ENCODE peak calls at places on chromosomes 12 and 14, in four cellular contexts. L is HEK293T; N is nucleus accumbens; Z is stimulated activated naive CD8-positive, alpha-beta T cell treated with anti-CD3 and anti-CD28 coated beads, Interleukin-15, amount 100 ng/mL, for 72 hours. J is an unnamed sample.

GRCh38 chr14:76715102-76715926 is 46.0 kb upstream of the VASH1 start:
- DNase-seq in L (no peak), N (no peak), Z (no peak), J (no peak)

GRCh38 chr12:131869871-131870418 is 24.5 kb upstream of the ULK1 start:
- DNase-seq in N (no peak), Z (no peak), L (peak), J (no peak)

GRCh38 chr12:56601503-56601902 is 28.6 kb downstream of the BAZ2A start:
- DNase-seq in N (no peak), Z (no peak), L (peak), J (peak)

GRCh38 chr12:108468149-108468968 is 46.7 kb upstream of the FICD start:
- DNase-seq in Z (no peak), N (no peak), L (peak), J (no peak)

GRCh38 chr14:59481407-59482119 is 2.6 kb downstream of the L3HYPDH start:
- DNase-seq in Z (no peak), N (no peak), L (no peak), J (no peak)

GRCh38 chr12:95634622-95635621 is 83.6 kb upstream of the USP44 start:
- DNase-seq in N (no peak), Z (no peak), L (no peak), J (no peak)

GRCh38 chr14:67335781-67336180 is 23.8 kb downstream of the ATP6V1D start:
- DNase-seq in L (no peak), N (no peak), Z (no peak), J (no peak)

GRCh38 chr12:106128526-106129430 is 10.0 kb downstream of the NUAK1 start:
- DNase-seq in N (no peak), Z (no peak), L (no peak), J (no peak)

GRCh38 chr12:107106241-107107025 is 13.1 kb upstream of the CRY1 start:
- DNase-seq in L (no peak), N (no peak), Z (no peak), J (no peak)

GRCh38 chr14:100881211-100882025 is 22.1 kb downstream of the RTL1 start:
- DNase-seq in N (no peak), Z (no peak), L (no peak), J (no peak)

GRCh38 chr14:21072102-21072501 is 2.0 kb downstream of the ARHGEF40 start:
- DNase-seq in N (no peak), L (no peak), Z (no peak), J (no peak)

GRCh38 chr14:24903337-24903736 is 146.6 kb downstream of the STXBP6 start:
- DNase-seq in L (no peak), N (no peak), Z (no peak), J (no peak)

GRCh38 chr12:108907861-108908302 is 28.0 kb downstream of the DAO start:
- DNase-seq in Z (no peak), N (no peak), L (no peak), J (no peak)

GRCh38 chr12:52726451-52726850 is 23.1 kb upstream of the KRT77 start:
- DNase-seq in N (no peak), Z (no peak), L (no peak), J (no peak)

GRCh38 chr12:122336015-122336946 is 70.0 kb upstream of the VPS33A start:
- DNase-seq in L (peak), Z (peak), N (no peak), J (peak)

GRCh38 chr14:99603965-99604765 is at the start of gene CCDC85C:
- DNase-seq in Z (peak), N (peak), L (peak), J (peak)

GRCh38 chr14:68792022-68792829 is 641 bp downstream of the ZFP36L1 start:
- DNase-seq in N (no peak), L (no peak), Z (peak), J (no peak)

GRCh38 chr12:49540229-49541139 is 1.7 kb downstream of the KCNH3 start:
- DNase-seq in Z (no peak), L (no peak), N (no peak), J (no peak)

GRCh38 chr12:59843260-59843843 is 247.5 kb downstream of the SLC16A7 start:
- DNase-seq in N (no peak), Z (no peak), L (no peak), J (no peak)

GRCh38 chr14:103169954-103170353 is 46.7 kb downstream of the TNFAIP2 start:
- DNase-seq in L (no peak), Z (no peak), N (no peak), J (no peak)

GRCh38 chr12:4116251-4117111 is 157.1 kb upstream of the CCND2 start:
- DNase-seq in Z (no peak), N (no peak), L (no peak), J (no peak)

GRCh38 chr12:89103831-89104230 is 248.5 kb downstream of the DUSP6 start:
- DNase-seq in L (no peak), Z (no peak), N (no peak), J (no peak)

GRCh38 chr12:52385226-52385702 is at the start of gene KRT84:
- DNase-seq in Z (no peak), N (no peak), L (no peak), J (no peak)

GRCh38 chr12:106981781-106982180 is 5.2 kb downstream of the MTERF2 start:
- DNase-seq in Z (no peak), L (no peak), N (no peak), J (no peak)

GRCh38 chr12:75533239-75533638 is 21.8 kb upstream of the KRR1 start:
- DNase-seq in L (no peak), Z (no peak), N (no peak), J (no peak)

GRCh38 chr12:93741741-93742085 is 64.5 kb downstream of the CRADD start:
- DNase-seq in N (no peak), L (no peak), Z (no peak), J (no peak)

GRCh38 chr12:91100901-91101300 is 10.4 kb downstream of the LUM start:
- DNase-seq in Z (no peak), L (no peak), N (no peak), J (no peak)

GRCh38 chr14:53951661-53952265 is 4.9 kb downstream of the BMP4 start:
- DNase-seq in N (no peak), Z (no peak), L (peak), J (no peak)

GRCh38 chr14:21095430-21096205 is 2.8 kb downstream of the ZNF219 start:
- DNase-seq in L (no peak), N (no peak), Z (no peak), J (no peak)

GRCh38 chr14:72629534-72629933 is 264.4 kb downstream of the DPF3 start:
- DNase-seq in N (no peak), L (no peak), Z (no peak), J (no peak)

GRCh38 chr14:77902806-77903205 is 102.9 kb downstream of the ADCK1 start:
- DNase-seq in Z (no peak), N (no peak), L (no peak), J (no peak)

GRCh38 chr14:105053996-105054395 is 11.2 kb downstream of the GPR132 start:
- DNase-seq in L (no peak), N (no peak), Z (no peak), J (no peak)

GRCh38 chr14:104680806-104681688 is 8.4 kb upstream of the INF2 start:
- DNase-seq in Z (no peak), N (peak), L (no peak), J (no peak)

GRCh38 chr12:49108958-49109404 is 1.7 kb downstream of the LMBR1L start:
- DNase-seq in L (no peak), Z (no peak), N (no peak), J (no peak)

GRCh38 chr14:67413806-67414769 is 2.1 kb upstream of the PLEK2 start:
- DNase-seq in L (peak), Z (peak), N (no peak), J (no peak)